ENCODE peak calls at places on chromosomes 12 and 14, in seven cellular contexts. I is kidney; U is IMR-90; F is PC-3; B is foreskin fibroblast; H is CD4-positive, alpha-beta T cell; Z is AG10803. J is an unnamed sample.

GRCh38 chr12:13745100-13745678 is 236.2 kb downstream of the GRIN2B start:
- DNase-seq in I (no peak), U (no peak), F (no peak), B (no peak), H (no peak), Z (no peak), J (no peak)

GRCh38 chr12:123017753-123018152 is 37.3 kb downstream of the ARL6IP4 start:
- DNase-seq in I (no peak), U (no peak), F (no peak), B (no peak), H (no peak), Z (no peak), J (no peak)

GRCh38 chr14:63524537-63525155 is 18.5 kb downstream of the PPP2R5E start:
- DNase-seq in I (peak), U (no peak), F (no peak), B (no peak), H (no peak), Z (no peak), J (no peak)

GRCh38 chr14:31326111-31326510 is 94.2 kb downstream of the HEATR5A start:
- DNase-seq in I (no peak), U (peak), F (peak), B (peak), H (no peak), Z (peak), J (no peak)

GRCh38 chr14:22549981-22550670 is 38.9 kb downstream of the DAD1 start:
- DNase-seq in I (no peak), U (peak), F (peak), B (no peak), H (peak), Z (no peak), J (no peak)

GRCh38 chr14:83874662-83875061 is 1655.3 kb upstream of the FLRT2 start:
- DNase-seq in I (no peak), U (peak), F (no peak), B (peak), H (no peak), Z (peak), J (no peak)

GRCh38 chr12:65532744-65533143 is 254.3 kb downstream of the MSRB3 start:
- DNase-seq in I (no peak), U (peak), F (peak), B (no peak), H (no peak), Z (peak), J (peak)

GRCh38 chr12:14207946-14208612 is 157.4 kb upstream of the ATF7IP start:
- DNase-seq in I (no peak), U (no peak), F (peak), B (no peak), H (no peak), Z (no peak), J (no peak)

GRCh38 chr12:92149563-92149962 is 3.9 kb upstream of the BTG1 start:
- DNase-seq in I (no peak), U (no peak), F (no peak), B (no peak), H (no peak), Z (no peak), J (no peak)

GRCh38 chr14:33165144-33165925 is 226.7 kb downstream of the NPAS3 start:
- DNase-seq in I (no peak), U (no peak), F (peak), B (no peak), H (no peak), Z (no peak), J (peak)

GRCh38 chr14:24053548-24054323 is 1.9 kb downstream of the CARMIL3 start:
- DNase-seq in I (peak), U (no peak), F (no peak), B (no peak), H (no peak), Z (no peak), J (no peak)

GRCh38 chr12:59929091-59929490 is 333.3 kb downstream of the SLC16A7 start:
- DNase-seq in I (no peak), U (peak), F (peak), B (peak), H (no peak), Z (peak), J (peak)

GRCh38 chr12:62772556-62772955 is 162.4 kb downstream of the PPM1H start:
- DNase-seq in I (no peak), U (peak), F (peak), B (no peak), H (no peak), Z (peak), J (no peak)

GRCh38 chr14:101827286-101827685 is 65.8 kb downstream of the PPP2R5C start:
- DNase-seq in I (no peak), U (no peak), F (no peak), B (no peak), H (no peak), Z (no peak), J (no peak)

GRCh38 chr12:124862768-124863408 is 776 bp downstream of the SCARB1 start:
- DNase-seq in I (no peak), U (no peak), F (peak), B (no peak), H (no peak), Z (peak), J (no peak)

GRCh38 chr12:752673-753400 is 458 bp downstream of the WNK1 start:
- DNase-seq in I (peak), U (peak), F (peak), B (peak), H (no peak), Z (peak), J (peak)

GRCh38 chr14:70027785-70028428 is 148.7 kb downstream of the SMOC1 start:
- DNase-seq in I (peak), U (peak), F (peak), B (peak), H (peak), Z (peak), J (no peak)
- TF ChIP-seq CTCF in I (peak), U (peak), F (peak), B (peak), H (peak), Z (peak), J (peak)

GRCh38 chr12:47990351-47991105 is 13.7 kb downstream of the COL2A1 start:
- DNase-seq in I (peak), U (peak), F (no peak), B (no peak), H (no peak), Z (no peak), J (no peak)
- TF ChIP-seq CTCF in I (no peak), U (peak), F (no peak), B (no peak), H (no peak), Z (no peak), J (no peak)

GRCh38 chr12:27859648-27860047 is 79.6 kb upstream of the MANSC4 start:
- DNase-seq in I (no peak), U (no peak), F (peak), B (no peak), H (no peak), Z (no peak), J (no peak)
- TF ChIP-seq CTCF in I (no peak), U (no peak), F (peak), B (no peak), H (no peak), Z (no peak), J (no peak)

DNA sequence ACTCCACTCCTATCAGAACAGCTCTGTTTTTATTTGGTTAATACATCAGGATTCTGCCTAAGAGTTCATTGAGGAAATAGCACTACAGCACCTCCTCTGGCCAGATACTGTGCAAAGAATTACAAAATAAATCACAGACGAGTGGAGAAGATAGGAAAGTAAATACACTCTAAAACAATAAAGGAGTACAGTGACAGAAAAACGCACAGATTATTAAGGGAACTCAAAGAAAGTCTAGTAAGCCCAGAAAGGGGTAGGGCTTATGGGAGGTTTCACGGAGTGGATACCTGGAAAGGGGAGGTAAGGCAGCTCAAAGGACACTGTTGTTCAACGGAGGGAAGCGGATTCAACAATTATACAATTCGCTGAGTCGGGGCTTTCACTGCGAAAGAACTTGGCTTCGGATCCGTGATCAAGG is 5.5 kb downstream of the OR10AD1 start:
- DNase-seq in I (no peak), U (no peak), F (peak), B (no peak), H (no peak), Z (no peak), J (no peak)
- TF ChIP-seq CTCF in I (peak), U (peak), F (peak), B (peak), H (peak), Z (peak), J (peak)

DNA sequence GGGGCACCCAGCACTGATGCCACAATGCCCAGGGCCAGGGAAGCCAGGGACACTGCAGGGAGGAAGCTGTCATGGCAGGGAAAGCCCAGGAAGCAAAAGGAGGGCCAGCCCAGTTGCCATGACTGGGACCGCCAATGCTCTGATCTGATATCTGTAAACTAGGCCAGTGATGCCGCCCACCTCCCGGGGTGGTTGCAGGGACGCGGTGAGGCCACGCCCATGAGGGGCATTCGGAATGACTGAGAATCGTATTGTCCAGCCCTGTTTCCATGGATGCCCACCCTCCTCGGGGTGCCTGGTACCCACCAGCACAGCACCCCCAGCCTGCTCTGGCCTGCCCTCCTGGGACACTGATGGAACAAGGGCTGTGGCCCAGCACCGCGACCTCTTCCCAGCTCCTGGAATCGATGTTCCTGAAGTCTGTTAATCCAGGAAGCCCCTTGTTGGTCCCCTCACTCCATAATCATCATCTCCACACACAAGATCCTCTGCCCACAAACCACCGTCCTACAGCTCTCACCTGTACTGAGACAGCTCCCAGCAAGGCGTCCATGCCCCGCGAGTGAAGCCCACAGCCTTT is 48.7 kb downstream of the CHGA start:
- DNase-seq in I (peak), U (no peak), F (no peak), B (no peak), H (no peak), Z (no peak), J (no peak)
- TF ChIP-seq CTCF in I (no peak), U (no peak), F (no peak), B (no peak), H (no peak), Z (no peak), J (no peak)